ENCODE peak calls at places on chromosomes 1 and 21, in five cellular contexts. I, S, M, U and Q are unnamed samples.

GRCh38 chr1:101567582-101568189 is 330.9 kb downstream of the S1PR1 start:
- DNase-seq in I (peak; percentile 42), S (no peak), M (peak; percentile 50), U (peak; percentile 10), Q (no peak)

GRCh38 chr1:61287734-61288133 is 205.4 kb downstream of the NFIA start:
- DNase-seq in I (peak; percentile 90), S (no peak), M (peak; percentile 94), U (no peak), Q (no peak)

GRCh38 chr21:27475363-27475955 is 508.6 kb upstream of the ADAMTS5 start:
- DNase-seq in I (no peak), S (no peak), M (no peak), U (no peak), Q (peak; percentile 5)

GRCh38 chr1:98468111-98468717 is 193.3 kb upstream of the SNX7 start:
- DNase-seq in I (peak; percentile 84), S (no peak), M (peak; percentile 87), U (no peak), Q (no peak)

GRCh38 chr1:186482661-186483255 is 21.8 kb upstream of the PDC start:
- DNase-seq in I (peak; percentile 90), S (no peak), M (peak; percentile 89), U (no peak), Q (peak; percentile 5)

GRCh38 chr1:104991702-104992101 is 1242.0 kb downstream of the AMY1C start:
- DNase-seq in I (no peak), S (no peak), M (no peak), U (no peak), Q (no peak)

GRCh38 chr21:42594616-42595280 is 58.7 kb upstream of the PDE9A start:
- DNase-seq in I (no peak), S (no peak), M (no peak), U (no peak), Q (no peak)

GRCh38 chr1:75130312-75130677 is 3.9 kb upstream of the LHX8 start:
- DNase-seq in I (no peak), S (no peak), M (no peak), U (no peak), Q (no peak)

GRCh38 chr1:33256335-33256700 is at the start of gene ZNF362:
- DNase-seq in I (peak; percentile 36), S (no peak), M (peak; percentile 73), U (peak; percentile 51), Q (peak; percentile 19)

GRCh38 chr1:168187180-168187579 is 8.4 kb downstream of the TIPRL start:
- DNase-seq in I (no peak), S (no peak), M (no peak), U (no peak), Q (no peak)

GRCh38 chr1:52127181-52128175 is 14.4 kb upstream of the ZFYVE9 start:
- DNase-seq in I (peak; percentile 85), S (no peak), M (peak; percentile 85), U (no peak), Q (peak; percentile 5)

GRCh38 chr1:94098585-94099111 is 22.3 kb downstream of the ABCA4 start:
- DNase-seq in I (no peak), S (no peak), M (no peak), U (no peak), Q (no peak)

GRCh38 chr1:167681024-167681423 is 40.8 kb upstream of the MPZL1 start:
- DNase-seq in I (no peak), S (no peak), M (no peak), U (no peak), Q (no peak)

GRCh38 chr1:2341706-2342383 is 49.5 kb downstream of the MORN1 start:
- DNase-seq in I (no peak), S (no peak), M (no peak), U (no peak), Q (no peak)

GRCh38 chr1:182315157-182315556 is 76.4 kb downstream of the GLUL start:
- DNase-seq in I (no peak), S (no peak), M (no peak), U (no peak), Q (no peak)

GRCh38 chr1:92408825-92409224 is 77.9 kb downstream of the GFI1 start:
- DNase-seq in I (no peak), S (no peak), M (peak; percentile 76), U (no peak), Q (no peak)

GRCh38 chr1:227333423-227333822 is 15.1 kb upstream of the CDC42BPA start:
- DNase-seq in I (no peak), S (no peak), M (no peak), U (no peak), Q (no peak)

GRCh38 chr1:227066999-227067398 is 126.9 kb downstream of the COQ8A start:
- DNase-seq in I (no peak), S (no peak), M (no peak), U (no peak), Q (no peak)

GRCh38 chr1:215433237-215433636 is 133.9 kb upstream of the KCTD3 start:
- DNase-seq in I (no peak), S (no peak), M (no peak), U (no peak), Q (no peak)

GRCh38 chr1:178867670-178868069 is 3.2 kb downstream of the ANGPTL1 start:
- DNase-seq in I (peak; percentile 78), S (no peak), M (peak; percentile 38), U (no peak), Q (no peak)

GRCh38 chr1:84412316-84412942 is 14.1 kb downstream of the DNASE2B start:
- DNase-seq in I (no peak), S (no peak), M (peak; percentile 84), U (no peak), Q (no peak)

GRCh38 chr1:195971589-195971988 is 636.7 kb downstream of the KCNT2 start:
- DNase-seq in I (no peak), S (no peak), M (no peak), U (no peak), Q (no peak)

GRCh38 chr1:245898581-245898980 is 608.5 kb downstream of the SMYD3 start:
- DNase-seq in I (no peak), S (no peak), M (no peak), U (no peak), Q (no peak)

GRCh38 chr1:53176452-53177344 is 19.9 kb upstream of the CPT2 start:
- DNase-seq in I (no peak), S (no peak), M (peak; percentile 43), U (no peak), Q (no peak)

GRCh38 chr1:113657126-113657525 is 102.2 kb downstream of the PHTF1 start:
- DNase-seq in I (no peak), S (no peak), M (no peak), U (no peak), Q (no peak)

GRCh38 chr1:42943166-42943565 is 15.5 kb downstream of the SLC2A1 start:
- DNase-seq in I (no peak), S (no peak), M (peak; percentile 31), U (no peak), Q (no peak)
- H3K27ac ChIP-seq in I (no peak overlapping the region), S (peak overlapping the region; percentile 69), M (no peak overlapping the region), U (peak overlapping the region; percentile 52), Q (peak overlapping the region; percentile 46)

GRCh38 chr1:233261615-233262168 is 33.8 kb downstream of the PCNX2 start:
- DNase-seq in I (no peak), S (no peak), M (no peak), U (no peak), Q (no peak)

GRCh38 chr1:233257786-233258185 is 37.7 kb downstream of the PCNX2 start:
- DNase-seq in I (no peak), S (no peak), M (no peak), U (no peak), Q (no peak)

GRCh38 chr1:233256789-233257188 is 38.7 kb downstream of the PCNX2 start:
- DNase-seq in I (no peak), S (no peak), M (no peak), U (no peak), Q (no peak)

GRCh38 chr1:233256191-233256590 is 39.3 kb downstream of the PCNX2 start:
- DNase-seq in I (no peak), S (no peak), M (no peak), U (no peak), Q (no peak)

GRCh38 chr1:233261206-233261605 is 34.3 kb downstream of the PCNX2 start:
- DNase-seq in I (no peak), S (no peak), M (no peak), U (no peak), Q (no peak)
- H3K27ac ChIP-seq in I (no peak overlapping the region), S (no peak overlapping the region), M (no peak overlapping the region), U (no peak overlapping the region), Q (no peak overlapping the region)

DNA sequence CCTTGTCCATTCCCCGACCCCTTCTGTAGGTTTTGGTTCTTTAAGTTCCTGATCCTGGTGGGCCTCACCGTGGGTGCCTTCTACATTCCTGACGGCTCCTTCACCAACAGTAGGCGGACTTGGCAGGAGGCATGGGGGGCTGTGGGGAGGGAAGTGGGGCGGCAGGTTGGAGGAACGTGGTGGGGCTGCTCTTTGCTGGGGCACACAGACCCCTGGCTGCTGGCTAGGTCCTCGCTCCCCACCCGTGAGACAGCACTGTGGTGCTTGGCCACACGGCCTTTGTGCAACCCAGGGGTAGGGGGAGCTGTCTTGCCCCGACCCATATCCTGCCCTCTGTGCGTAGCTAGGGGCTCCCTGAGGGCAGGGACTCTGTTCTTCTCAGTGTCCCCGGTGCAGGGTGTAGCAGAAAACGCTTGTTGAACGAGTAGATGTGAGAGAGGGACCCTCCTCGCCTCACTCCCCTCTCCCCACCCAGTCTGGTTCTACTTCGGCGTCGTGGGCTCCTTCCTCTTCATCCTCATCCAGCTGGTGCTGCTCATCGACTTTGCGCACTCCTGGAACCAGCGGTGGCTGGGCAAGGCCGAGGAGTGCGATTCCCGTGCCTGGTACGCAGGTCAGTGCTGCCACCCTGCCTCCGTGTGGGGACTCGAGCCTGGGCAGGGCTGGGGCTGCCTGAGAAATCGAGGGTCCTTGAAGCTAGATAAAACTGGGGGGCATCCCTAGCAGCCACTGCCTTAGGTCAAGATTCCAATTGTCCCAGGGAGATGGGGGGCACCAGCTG is 12.5 kb downstream of the SERINC2 start:
- DNase-seq in I (no peak), S (no peak), M (no peak), U (no peak), Q (no peak)
- H3K27ac ChIP-seq in I (no peak overlapping the region), S (no peak overlapping the region), M (no peak overlapping the region), U (no peak overlapping the region), Q (no peak overlapping the region)

GRCh38 chr1:64745986-64746940 is 1.4 kb downstream of the RAVER2 start:
- DNase-seq in I (no peak), S (no peak), M (no peak), U (no peak), Q (no peak)
- H3K27ac ChIP-seq in I (no peak overlapping the region), S (peak overlapping the region; percentile 73), M (peak overlapping the region; percentile 59), U (peak overlapping the region; percentile 11), Q (peak overlapping the region; percentile 58)

GRCh38 chr1:200620273-200621131 is at the start of gene KIF14:
- DNase-seq in I (peak; percentile 89), S (peak; percentile 88), M (peak; percentile 92), U (peak; percentile 94), Q (peak; percentile 85)
- H3K27ac ChIP-seq in I (peak within 1 kb of the TSS; percentile 95), S (no peak within 1 kb of the TSS), M (peak within 1 kb of the TSS; percentile 70), U (peak within 1 kb of the TSS; percentile 70), Q (no peak within 1 kb of the TSS)

GRCh38 chr1:59592924-59593323 is 221.8 kb upstream of the HOOK1 start:
- DNase-seq in I (no peak), S (no peak), M (no peak), U (no peak), Q (no peak)
- H3K27ac ChIP-seq in I (no peak overlapping the region), S (no peak overlapping the region), M (no peak overlapping the region), U (no peak overlapping the region), Q (no peak overlapping the region)